ENCODE peak calls at places on chromosome 17, in six cellular contexts. C, O, Y, Z, I and N are unnamed samples. For H3K36me3, the result is how much of the 10 kb centered on the place peaks cover.

GRCh38 chr17:49935526-49936210 is 33.3 kb upstream of the DLX4 start:
- DNase-seq in C (peak), O (no peak), Y (no peak), Z (no peak), I (no peak), N (no peak)

GRCh38 chr17:35127751-35128514 is 6.5 kb downstream of the FNDC8 start:
- DNase-seq in C (no peak), O (no peak), Y (no peak), Z (peak), I (peak), N (peak)

GRCh38 chr17:352421-353212 is at the start of gene RPH3AL:
- DNase-seq in C (peak), O (peak), Y (no peak), Z (no peak), I (no peak), N (no peak)

GRCh38 chr17:43574896-43575525 is 28.9 kb upstream of the ETV4 start:
- DNase-seq in C (peak), O (no peak), Y (no peak), Z (no peak), I (no peak), N (no peak)

GRCh38 chr17:57874434-57875108 is 24.7 kb upstream of the MRPS23 start:
- DNase-seq in C (peak), O (peak), Y (no peak), Z (peak), I (peak), N (peak)

GRCh38 chr17:57889892-57890856 is 40.3 kb upstream of the MRPS23 start:
- DNase-seq in C (peak), O (peak), Y (no peak), Z (peak), I (peak), N (peak)

GRCh38 chr17:32551186-32551955 is 64.6 kb downstream of the CDK5R1 start:
- DNase-seq in C (no peak), O (no peak), Y (no peak), Z (peak), I (no peak), N (no peak)

GRCh38 chr17:2814499-2815341 is 18.5 kb downstream of the RAP1GAP2 start:
- DNase-seq in C (no peak), O (no peak), Y (peak), Z (no peak), I (no peak), N (no peak)

GRCh38 chr17:40799859-40800258 is at the start of gene KRT28:
- DNase-seq in C (no peak), O (no peak), Y (no peak), Z (no peak), I (no peak), N (no peak)

GRCh38 chr17:31008374-31009035 is 37.7 kb downstream of the RNF135 start:
- DNase-seq in C (peak), O (peak), Y (peak), Z (peak), I (peak), N (peak)

GRCh38 chr17:2337811-2338657 is 733 bp downstream of the SGSM2 start:
- DNase-seq in C (peak), O (peak), Y (peak), Z (peak), I (peak), N (peak)

GRCh38 chr17:58352843-58353719 is 1.1 kb upstream of the SUPT4H1 start:
- DNase-seq in C (peak), O (peak), Y (no peak), Z (peak), I (no peak), N (no peak)

GRCh38 chr17:35432176-35433074 is at the start of gene SLFN12:
- DNase-seq in C (no peak), O (peak), Y (peak), Z (peak), I (peak), N (peak)

GRCh38 chr17:66043419-66043818 is 148.5 kb downstream of the CEP112 start:
- DNase-seq in C (no peak), O (no peak), Y (no peak), Z (no peak), I (no peak), N (no peak)

GRCh38 chr17:44830359-44831269 is 527 bp upstream of the GJC1 start:
- DNase-seq in C (peak), O (no peak), Y (peak), Z (no peak), I (no peak), N (peak)

GRCh38 chr17:18179221-18179620 is 4.4 kb upstream of the ALKBH5 start:
- DNase-seq in C (no peak), O (no peak), Y (no peak), Z (no peak), I (no peak), N (no peak)
- H3K4me3 ChIP-seq in C (no peak), O (no peak), Y (no peak), Z (no peak), I (no peak), N (no peak)

DNA sequence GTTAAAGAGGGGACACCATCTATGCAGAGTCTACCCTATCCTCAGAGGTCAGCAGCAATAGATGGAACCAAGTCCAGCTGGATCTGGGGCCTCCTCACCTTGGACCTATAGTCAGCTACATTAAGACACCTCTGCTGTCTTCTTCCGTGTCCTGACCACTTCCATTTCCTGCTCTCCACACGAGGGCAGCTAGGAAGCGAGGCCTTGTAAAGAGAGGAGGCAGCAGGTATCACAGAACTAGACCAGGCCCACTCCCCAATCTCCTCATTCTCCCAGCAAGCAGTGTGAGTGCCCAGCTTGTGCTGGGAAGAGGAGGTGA is 14.8 kb upstream of the ST6GALNAC1 start:
- DNase-seq in C (no peak), O (no peak), Y (no peak), Z (no peak), I (no peak), N (no peak)
- H3K36me3 ChIP-seq in C (under half), O (under half), Y (under half), Z (under half), I (under half), N (under half)

GRCh38 chr17:15996322-15996721 is 3.2 kb downstream of the ZSWIM7 start:
- DNase-seq in C (no peak), O (no peak), Y (no peak), Z (no peak), I (no peak), N (no peak)

GRCh38 chr17:15999974-16000827 is 577 bp downstream of the TTC19 start:
- DNase-seq in C (peak), O (no peak), Y (no peak), Z (peak), I (peak), N (peak)

GRCh38 chr17:15999141-15999973 is at the start of the genes TTC19 and ZSWIM7:
- DNase-seq in C (peak), O (peak), Y (peak), Z (peak), I (peak), N (peak)

GRCh38 chr17:16001498-16001897 is 1.9 kb downstream of the TTC19 start:
- DNase-seq in C (no peak), O (no peak), Y (no peak), Z (no peak), I (no peak), N (no peak)

DNA sequence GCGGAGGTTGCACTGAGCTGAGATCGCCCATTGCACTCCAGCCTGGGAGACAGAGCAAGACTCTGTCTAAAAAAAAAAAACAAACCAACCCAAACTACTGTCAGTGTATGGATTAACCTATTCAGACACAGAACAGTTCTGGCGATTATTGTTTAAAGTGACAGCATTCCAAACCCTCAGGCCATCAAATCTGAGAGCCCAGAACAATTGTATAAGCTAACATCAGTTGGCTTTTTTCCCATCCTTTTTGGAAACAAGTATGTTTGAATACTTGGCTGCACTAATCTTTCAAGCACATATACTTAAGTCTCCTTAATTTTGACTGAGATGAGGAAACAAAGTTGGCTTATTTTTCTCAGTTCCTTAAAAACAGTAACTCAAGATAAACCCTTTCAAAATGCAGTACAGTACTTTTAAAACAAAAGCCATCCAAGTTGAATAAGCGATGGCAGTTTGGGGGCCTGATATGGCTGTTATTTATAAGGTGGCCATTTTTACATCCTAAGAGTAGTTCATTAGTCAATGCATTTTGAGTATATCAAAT is 1.4 kb downstream of the ZSWIM7 start:
- DNase-seq in C (no peak), O (no peak), Y (no peak), Z (no peak), I (no peak), N (no peak)
- H3K4me3 ChIP-seq in C (no peak), O (peak), Y (no peak), Z (no peak), I (peak), N (peak)

GRCh38 chr17:46061435-46061834 is 62.4 kb downstream of the STH start:
- DNase-seq in C (no peak), O (no peak), Y (no peak), Z (no peak), I (no peak), N (no peak)

GRCh38 chr17:46064460-46064859 is 65.4 kb downstream of the STH start:
- DNase-seq in C (no peak), O (no peak), Y (no peak), Z (no peak), I (no peak), N (no peak)

GRCh38 chr17:46060461-46060860 is 61.4 kb downstream of the STH start:
- DNase-seq in C (no peak), O (no peak), Y (no peak), Z (no peak), I (no peak), N (no peak)

GRCh38 chr17:46059457-46059856 is 60.4 kb downstream of the STH start:
- DNase-seq in C (no peak), O (no peak), Y (no peak), Z (no peak), I (no peak), N (no peak)

GRCh38 chr17:46063239-46063638 is 64.2 kb downstream of the STH start:
- DNase-seq in C (no peak), O (no peak), Y (no peak), Z (peak), I (no peak), N (peak)
- H3K36me3 ChIP-seq in C (half or more), O (under half), Y (under half), Z (under half), I (under half), N (half or more)

DNA sequence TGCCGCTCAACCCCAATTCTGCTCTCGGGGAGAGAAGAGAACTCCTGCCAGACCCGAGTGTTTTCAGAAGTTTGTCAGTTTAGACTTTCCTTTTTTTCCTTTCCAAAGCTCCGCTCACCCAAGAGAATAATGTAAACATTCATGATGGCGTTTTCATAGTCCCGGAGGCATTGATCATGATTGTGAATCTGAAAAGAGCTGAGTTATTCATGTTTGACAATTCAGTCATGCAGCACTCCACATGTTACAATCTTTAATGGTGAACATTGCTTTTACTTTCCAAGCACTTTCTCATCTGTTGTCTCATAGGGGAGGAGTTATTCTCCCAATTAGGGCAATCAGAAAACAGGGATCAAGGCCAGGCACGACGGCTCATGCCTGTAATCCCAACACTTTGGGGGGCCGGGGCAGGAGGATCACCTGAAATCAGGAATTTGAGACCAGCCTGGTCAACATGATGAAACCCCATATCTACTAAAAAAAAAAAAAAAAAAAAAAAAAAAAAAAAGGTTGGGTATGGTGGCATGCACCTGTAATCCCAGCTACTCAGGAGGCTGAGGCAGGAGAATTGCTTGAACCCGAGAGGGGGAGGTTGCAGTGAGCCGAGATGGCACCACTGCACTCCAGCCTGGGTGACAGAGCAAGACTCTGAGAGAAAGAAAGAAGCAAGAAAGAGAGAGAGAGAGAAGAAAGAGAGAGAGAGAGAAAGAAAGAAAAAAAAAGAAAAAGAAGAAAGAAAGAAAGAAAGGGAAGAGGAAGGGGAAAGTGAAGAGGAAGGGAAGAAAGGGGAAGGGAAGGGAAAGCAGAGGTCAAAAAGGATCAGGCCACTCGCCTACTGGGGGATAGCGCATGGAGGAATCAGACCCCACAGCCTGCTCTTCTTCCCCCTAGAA is 70.0 kb upstream of the TNRC6C start:
- DNase-seq in C (no peak), O (no peak), Y (no peak), Z (peak), I (no peak), N (no peak)
- H3K4me3 ChIP-seq in C (no peak), O (peak), Y (peak), Z (peak), I (peak), N (peak)

GRCh38 chr17:82592751-82593589 is 55.3 kb downstream of the WDR45B start:
- DNase-seq in C (peak), O (peak), Y (peak), Z (peak), I (peak), N (peak)

GRCh38 chr17:82590216-82590615 is 58.0 kb downstream of the WDR45B start:
- DNase-seq in C (no peak), O (no peak), Y (no peak), Z (no peak), I (no peak), N (no peak)

GRCh38 chr17:82590881-82591539 is 57.2 kb downstream of the WDR45B start:
- DNase-seq in C (no peak), O (no peak), Y (no peak), Z (no peak), I (no peak), N (no peak)

GRCh38 chr17:82593590-82594087 is 54.6 kb downstream of the WDR45B start:
- DNase-seq in C (no peak), O (peak), Y (no peak), Z (no peak), I (no peak), N (no peak)

GRCh38 chr17:82592289-82592683 is 56.0 kb downstream of the WDR45B start:
- DNase-seq in C (no peak), O (no peak), Y (no peak), Z (no peak), I (no peak), N (no peak)
- H3K36me3 ChIP-seq in C (half or more), O (under half), Y (under half), Z (under half), I (under half), N (half or more)

GRCh38 chr17:64064331-64064730 is 43.9 kb upstream of the ICAM2 start:
- DNase-seq in C (no peak), O (no peak), Y (no peak), Z (no peak), I (no peak), N (no peak)
- H3K4me3 ChIP-seq in C (no peak), O (no peak), Y (no peak), Z (no peak), I (no peak), N (no peak)

DNA sequence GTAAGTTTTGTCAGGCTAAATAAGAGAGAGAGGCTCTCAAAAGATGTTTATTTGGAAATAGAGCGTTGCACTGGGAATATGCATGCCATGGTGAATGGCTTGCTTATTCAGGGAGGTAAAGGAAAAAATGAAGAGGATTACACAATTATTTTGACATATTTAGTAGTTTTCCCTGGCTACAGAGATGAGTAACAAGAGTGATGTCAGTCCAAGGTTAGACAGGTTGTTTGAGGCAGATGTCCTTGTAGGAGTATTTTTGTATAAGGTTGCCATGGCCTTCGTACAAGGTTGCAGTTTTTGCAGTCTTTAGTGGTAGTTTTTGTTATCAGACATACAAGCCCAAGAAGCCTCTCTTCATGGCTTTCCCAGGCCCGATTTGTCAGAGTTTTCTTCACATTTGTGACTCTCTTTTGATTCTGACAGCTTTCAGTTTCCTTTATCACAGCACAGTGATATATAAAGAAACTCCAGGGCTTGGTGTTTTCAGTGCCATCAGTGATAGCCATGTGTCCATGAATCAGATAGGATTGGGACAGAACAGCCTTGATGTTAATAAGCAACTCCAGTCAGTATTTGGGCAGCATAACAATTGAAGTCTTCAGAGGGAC is 18.7 kb upstream of the LGALS9 start:
- DNase-seq in C (no peak), O (no peak), Y (no peak), Z (peak), I (no peak), N (no peak)
- H3K36me3 ChIP-seq in C (half or more), O (under half), Y (under half), Z (half or more), I (half or more), N (under half)

DNA sequence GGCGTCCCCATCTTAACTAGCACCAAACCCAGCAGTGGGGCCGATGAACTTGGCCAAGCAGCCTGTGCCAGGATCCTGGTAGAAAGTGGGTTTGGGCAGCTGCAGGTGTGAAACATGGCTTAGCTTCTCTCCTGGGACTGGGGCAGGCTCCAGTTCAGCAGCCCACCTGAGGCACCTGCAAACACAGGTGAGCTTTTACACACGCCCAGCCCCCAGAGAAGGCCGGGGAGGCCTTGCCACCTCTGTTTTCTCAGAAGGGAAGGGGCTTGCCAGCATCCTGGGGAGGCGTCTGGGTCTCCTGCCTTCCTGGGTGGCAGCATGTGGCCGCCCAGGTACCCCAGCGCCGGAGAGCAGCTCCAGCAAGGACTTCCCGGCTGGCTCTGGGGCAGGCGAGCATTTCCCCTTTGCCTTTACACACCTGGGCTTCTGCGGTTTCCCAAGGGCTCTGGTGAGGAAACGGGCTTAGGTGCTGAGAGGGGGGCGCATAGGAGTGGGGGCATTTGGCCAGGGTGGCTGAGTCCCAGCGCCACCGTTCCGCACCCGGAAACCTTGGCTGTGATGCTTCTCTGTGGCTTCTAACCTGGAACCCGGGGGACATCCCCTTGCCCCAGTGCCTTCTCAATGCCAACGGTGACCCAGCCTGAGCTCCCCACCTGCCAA is 81.6 kb upstream of the CBX4 start:
- DNase-seq in C (no peak), O (no peak), Y (no peak), Z (no peak), I (no peak), N (no peak)
- H3K4me3 ChIP-seq in C (no peak), O (no peak), Y (no peak), Z (no peak), I (no peak), N (no peak)

GRCh38 chr17:5022171-5022711 is 13.0 kb downstream of the SLC52A1 start:
- DNase-seq in C (no peak), O (no peak), Y (no peak), Z (no peak), I (no peak), N (no peak)
- H3K36me3 ChIP-seq in C (under half), O (under half), Y (under half), Z (half or more), I (half or more), N (under half)